ENCODE peak calls at places on chromosomes 12 and 14, in five cellular contexts. K, I, Z, G and V are unnamed samples.

GRCh38 chr12:80821513-80822000 is 104.8 kb downstream of the MYF5 start:
- DNase-seq in K (no peak), I (peak), Z (no peak), G (no peak), V (peak)

GRCh38 chr12:63802012-63802608 is 22.4 kb downstream of the RXYLT1 start:
- DNase-seq in K (peak), I (peak), Z (no peak), G (no peak), V (peak)

GRCh38 chr12:52525661-52526499 is 5.7 kb upstream of the KRT5 start:
- DNase-seq in K (no peak), I (no peak), Z (no peak), G (no peak), V (no peak)

GRCh38 chr14:73467800-73468199 is 9.5 kb upstream of the NUMB start:
- DNase-seq in K (no peak), I (no peak), Z (no peak), G (peak), V (no peak)

GRCh38 chr12:71582925-71583324 is 80.7 kb downstream of the ZFC3H1 start:
- DNase-seq in K (no peak), I (no peak), Z (no peak), G (no peak), V (no peak)

GRCh38 chr12:52521175-52521574 is 981 bp upstream of the KRT5 start:
- DNase-seq in K (no peak), I (no peak), Z (no peak), G (no peak), V (no peak)

GRCh38 chr14:84750763-84751554 is 779.0 kb upstream of the FLRT2 start:
- DNase-seq in K (peak), I (no peak), Z (no peak), G (no peak), V (no peak)

GRCh38 chr12:96719671-96720362 is 187.2 kb upstream of the NEDD1 start:
- DNase-seq in K (peak), I (no peak), Z (no peak), G (no peak), V (peak)

GRCh38 chr12:77031745-77032144 is 33.6 kb downstream of the E2F7 start:
- DNase-seq in K (peak), I (no peak), Z (no peak), G (no peak), V (no peak)

GRCh38 chr12:94705656-94706055 is 55.3 kb upstream of the TMCC3 start:
- DNase-seq in K (no peak), I (no peak), Z (no peak), G (no peak), V (no peak)

GRCh38 chr12:93838180-93838579 is 161.0 kb downstream of the CRADD start:
- DNase-seq in K (no peak), I (no peak), Z (no peak), G (no peak), V (no peak)

GRCh38 chr12:120687570-120688289 is 781 bp downstream of the MLEC start:
- DNase-seq in K (peak), I (no peak), Z (no peak), G (peak), V (peak)

GRCh38 chr14:104326848-104327247 is 188.5 kb downstream of the KIF26A start:
- DNase-seq in K (no peak), I (no peak), Z (no peak), G (no peak), V (no peak)

GRCh38 chr12:87020071-87020470 is 763.9 kb upstream of the MGAT4C start:
- DNase-seq in K (peak), I (no peak), Z (no peak), G (no peak), V (no peak)

GRCh38 chr12:117352260-117352659 is 9.2 kb downstream of the NOS1 start:
- DNase-seq in K (no peak), I (no peak), Z (no peak), G (no peak), V (no peak)

GRCh38 chr12:100017056-100017455 is 32.3 kb upstream of the ANKS1B start:
- DNase-seq in K (no peak), I (no peak), Z (no peak), G (no peak), V (no peak)

GRCh38 chr12:55736780-55737580 is 5.9 kb upstream of the GDF11 start:
- DNase-seq in K (peak), I (peak), Z (peak), G (no peak), V (peak)

GRCh38 chr12:77855548-77855947 is 24.9 kb downstream of the NAV3 start:
- DNase-seq in K (no peak), I (no peak), Z (no peak), G (no peak), V (no peak)

GRCh38 chr14:76836029-76836630 is 9.9 kb downstream of the LRRC74A start:
- DNase-seq in K (no peak), I (no peak), Z (no peak), G (no peak), V (no peak)

GRCh38 chr14:100904307-100905019 is 941 bp upstream of the RTL1 start:
- DNase-seq in K (peak), I (peak), Z (no peak), G (no peak), V (no peak)

GRCh38 chr12:42482820-42483533 is 106.6 kb downstream of the PRICKLE1 start:
- DNase-seq in K (peak), I (peak), Z (peak), G (peak), V (peak)

GRCh38 chr14:74239848-74240793 is 872 bp downstream of the VSX2 start:
- DNase-seq in K (no peak), I (peak), Z (no peak), G (no peak), V (no peak)

GRCh38 chr12:65518771-65519170 is 240.3 kb downstream of the MSRB3 start:
- DNase-seq in K (peak), I (no peak), Z (no peak), G (no peak), V (no peak)

GRCh38 chr14:100417466-100417865 is 94.3 kb downstream of the SLC25A47 start:
- DNase-seq in K (peak), I (peak), Z (peak), G (no peak), V (peak)